ENCODE peak calls at places on chromosome 7, in six cellular contexts. I, B, K, H, X and D are unnamed samples.

GRCh38 chr7:2860627-2861133 is 16.6 kb upstream of the GNA12 start:
- ATAC-seq in I (no peak), K (peak), X (no peak), B (peak), H (no peak), D (no peak)

GRCh38 chr7:66602159-66602558 is 26.5 kb upstream of the KCTD7 start:
- ATAC-seq in I (no peak), H (no peak), X (no peak), B (peak), K (peak), D (no peak)

GRCh38 chr7:128112781-128113221 is 81.6 kb upstream of the LRRC4 start:
- ATAC-seq in B (no peak), K (no peak), I (no peak), X (peak), H (no peak), D (no peak)

GRCh38 chr7:47406766-47407129 is 175.2 kb downstream of the TNS3 start:
- ATAC-seq in I (no peak), H (no peak), K (peak), X (no peak), B (no peak), D (no peak)

GRCh38 chr7:139094596-139094995 is 14.9 kb downstream of the ZC3HAV1 start:
- ATAC-seq in H (peak), I (peak), X (no peak), B (no peak), K (no peak), D (peak)

GRCh38 chr7:46015107-46015868 is 94.2 kb upstream of the IGFBP3 start:
- ATAC-seq in K (peak), H (no peak), B (peak), X (no peak), I (no peak), D (no peak)

GRCh38 chr7:27442446-27442845 is 199.8 kb downstream of the EVX1 start:
- ATAC-seq in I (peak), X (no peak), K (no peak), H (no peak), B (no peak), D (no peak)

GRCh38 chr7:79290398-79290797 is 163.1 kb downstream of the MAGI2 start:
- ATAC-seq in X (no peak), I (no peak), H (no peak), K (no peak), B (no peak), D (no peak)

GRCh38 chr7:116426428-116427156 is 72.9 kb upstream of the CAV2 start:
- ATAC-seq in B (no peak), X (no peak), I (peak), K (no peak), H (no peak), D (no peak)

GRCh38 chr7:66930341-66930740 is 9.3 kb downstream of the TMEM248 start:
- ATAC-seq in K (peak), H (no peak), B (no peak), I (peak), X (peak), D (no peak)

GRCh38 chr7:105448181-105448580 is 59.5 kb upstream of the SRPK2 start:
- ATAC-seq in X (no peak), B (no peak), I (no peak), K (no peak), H (no peak), D (no peak)

GRCh38 chr7:100667331-100668068 is 6.0 kb upstream of the GNB2 start:
- ATAC-seq in B (no peak), I (no peak), K (no peak), H (no peak), X (peak), D (no peak)

GRCh38 chr7:140269004-140269638 is 92.3 kb upstream of the KDM7A start:
- ATAC-seq in H (no peak), I (no peak), X (no peak), K (no peak), B (no peak), D (no peak)

GRCh38 chr7:65216469-65216868 is 157.2 kb upstream of the ZNF92 start:
- ATAC-seq in K (peak), B (peak), H (peak), I (peak), X (peak), D (no peak)

GRCh38 chr7:106015586-106016218 is 52.6 kb downstream of the CDHR3 start:
- ATAC-seq in I (no peak), X (peak), K (no peak), H (no peak), B (no peak), D (no peak)

GRCh38 chr7:116218747-116219146 is 8.4 kb downstream of the TES start:
- ATAC-seq in I (no peak), K (no peak), B (no peak), X (no peak), H (no peak), D (no peak)

GRCh38 chr7:135159359-135160087 is 11.0 kb downstream of the CYREN start:
- ATAC-seq in B (no peak), X (peak), I (no peak), K (no peak), H (peak), D (no peak)

GRCh38 chr7:135160098-135160857 is 10.2 kb downstream of the CYREN start:
- ATAC-seq in B (no peak), X (peak), K (peak), I (no peak), H (peak), D (peak)

GRCh38 chr7:135158141-135158655 is 10.3 kb downstream of the TMEM140 start:
- ATAC-seq in I (no peak), B (no peak), K (no peak), H (no peak), X (no peak), D (peak)

GRCh38 chr7:135160858-135161653 is 9.5 kb downstream of the CYREN start:
- ATAC-seq in B (no peak), X (peak), K (no peak), I (no peak), H (peak), D (no peak)

GRCh38 chr7:135158874-135159273 is 11.0 kb downstream of the TMEM140 start:
- ATAC-seq in B (no peak), H (no peak), I (no peak), K (no peak), X (no peak), D (no peak)
- H3K27ac ChIP-seq in B (peak), H (peak), I (no peak), K (no peak), X (peak), D (peak)

GRCh38 chr7:44583145-44583544 is 1.1 kb upstream of the TMED4 start:
- ATAC-seq in I (no peak), B (no peak), K (no peak), X (no peak), H (no peak), D (no peak)
- H3K4me3 ChIP-seq in I (peak), B (no peak), K (peak), X (peak), H (peak), D (peak)

GRCh38 chr7:151431768-151432311 is 8.1 kb downstream of the CRYGN start:
- ATAC-seq in H (no peak), I (no peak), X (no peak), B (no peak), K (no peak), D (no peak)
- TF ChIP-seq EP300 in H (no peak), I (no peak), X (no peak), B (no peak), K (no peak), D (no peak)

GRCh38 chr7:23679898-23680416 is at the start of gene FAM221A:
- ATAC-seq in B (peak), K (no peak), I (peak), X (no peak), H (peak), D (peak)
- H3K27ac ChIP-seq in B (peak), K (no peak), I (peak), X (no peak), H (peak), D (peak)

DNA sequence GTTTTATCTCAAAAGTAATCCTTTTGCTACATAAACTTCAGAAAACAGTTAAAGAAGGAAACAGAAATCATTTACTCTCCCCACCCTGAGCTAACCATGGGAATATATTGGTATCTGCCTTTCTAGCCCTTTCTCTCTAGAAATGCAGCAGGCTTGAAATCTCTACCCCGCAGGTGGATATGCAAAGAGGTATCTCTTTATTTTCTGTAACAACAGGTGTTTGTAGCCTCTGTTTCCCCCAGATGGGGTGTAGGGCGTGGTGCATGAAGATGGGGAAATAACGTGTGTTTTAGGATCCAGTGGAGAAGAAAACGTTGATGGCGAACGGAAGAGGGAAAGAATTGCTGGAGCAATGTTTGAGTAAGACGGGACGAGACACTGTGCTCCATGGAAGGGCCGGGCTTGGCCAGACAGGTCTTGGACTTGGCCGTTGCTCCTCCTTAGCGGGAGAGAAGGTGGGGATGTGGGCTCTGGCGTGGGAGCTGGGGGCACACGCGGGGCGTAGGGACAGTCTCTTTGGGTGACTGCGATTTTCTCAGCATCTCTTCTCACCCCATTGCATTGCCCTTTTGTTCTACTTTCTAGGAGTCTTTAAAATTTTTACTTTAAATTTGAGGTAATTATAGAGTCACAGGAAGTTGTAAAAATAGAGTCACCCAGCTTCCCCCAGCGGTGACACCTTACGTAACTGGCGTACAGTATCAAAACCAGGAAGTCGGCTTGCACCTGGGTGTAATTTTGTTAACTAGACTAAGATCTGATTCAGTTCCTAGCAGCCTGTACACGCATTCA is 82.9 kb downstream of the ELFN1 start:
- ATAC-seq in X (no peak), I (no peak), H (no peak), B (no peak), K (no peak), D (no peak)
- H3K4me3 ChIP-seq in X (no peak), I (no peak), H (no peak), B (no peak), K (no peak), D (no peak)

DNA sequence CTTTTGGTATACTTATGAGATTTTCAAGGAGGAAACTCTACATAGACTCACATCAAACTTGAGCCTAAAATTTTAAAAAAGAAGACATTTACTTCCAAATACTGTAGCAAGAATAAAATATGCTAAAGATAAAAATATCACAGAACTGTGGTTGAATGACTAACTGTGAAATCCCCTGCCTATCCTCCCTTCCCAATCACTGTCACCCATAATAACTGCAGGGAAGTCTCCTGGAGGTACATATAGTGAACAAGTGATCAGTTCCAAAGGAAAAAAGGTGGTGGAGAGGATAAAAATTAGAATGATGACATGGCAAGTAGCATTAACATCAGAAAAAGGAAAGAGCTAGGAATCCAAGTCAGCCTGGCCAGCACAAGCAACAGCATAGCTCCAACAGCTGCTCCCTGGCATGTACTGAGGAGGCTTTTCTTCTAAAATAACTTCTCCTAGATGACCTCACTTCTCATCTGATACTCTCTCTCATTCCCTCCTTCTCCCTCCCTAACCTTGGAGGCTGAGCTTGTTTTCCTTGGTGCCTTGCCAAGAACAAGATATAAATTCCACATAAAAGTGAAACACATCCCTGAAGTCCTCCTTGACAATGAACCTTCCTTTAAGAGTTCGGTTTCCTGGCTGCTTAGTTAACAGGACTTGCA is 124.0 kb downstream of the IQUB start:
- ATAC-seq in I (no peak), H (no peak), B (no peak), K (no peak), X (no peak), D (peak)
- TF ChIP-seq EP300 in I (no peak), H (no peak), B (no peak), K (no peak), X (no peak), D (no peak)

GRCh38 chr7:4747013-4747412 is 28.4 kb upstream of the AP5Z1 start:
- ATAC-seq in K (no peak), B (no peak), I (no peak), H (no peak), X (no peak), D (no peak)
- H3K27ac ChIP-seq in K (no peak), B (peak), I (peak), H (peak), X (no peak), D (peak)

DNA sequence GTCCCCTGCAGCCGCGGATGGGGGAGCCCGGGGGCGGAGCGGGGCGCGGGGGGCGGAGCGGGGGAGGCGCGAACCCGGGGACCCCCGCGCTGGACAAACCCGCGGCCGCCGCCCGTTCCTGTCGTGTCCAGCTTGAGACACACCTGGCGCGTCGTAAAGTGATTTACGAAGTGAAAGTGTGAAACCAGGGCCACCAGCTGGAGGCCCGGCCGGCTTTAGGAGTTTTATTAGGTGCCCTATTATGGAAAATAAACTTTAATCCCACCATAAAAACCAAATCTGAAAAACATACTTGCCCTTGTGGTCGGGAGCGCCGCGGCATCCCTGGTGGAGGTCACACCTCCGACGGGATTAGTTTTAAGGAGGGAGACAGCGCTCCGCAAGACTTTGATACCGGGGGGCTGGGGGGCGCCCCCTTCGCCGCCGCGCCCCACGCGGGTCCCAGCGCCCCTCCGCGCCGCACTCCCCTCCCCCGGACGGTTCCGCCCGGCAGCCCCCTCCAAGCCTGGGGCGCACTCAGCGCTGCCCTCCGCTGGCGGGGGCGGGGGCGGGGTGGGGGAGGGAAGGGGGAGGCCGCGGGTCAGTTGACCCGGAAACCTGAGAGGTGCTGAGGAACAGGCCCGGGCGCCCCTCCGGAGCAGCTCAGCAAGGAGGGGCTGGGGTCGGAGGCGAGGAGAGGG is 10.3 kb downstream of the MNX1 start:
- ATAC-seq in X (peak), B (no peak), K (peak), I (peak), H (peak), D (peak)
- H3K4me3 ChIP-seq in X (peak), B (peak), K (peak), I (peak), H (peak), D (peak)

DNA sequence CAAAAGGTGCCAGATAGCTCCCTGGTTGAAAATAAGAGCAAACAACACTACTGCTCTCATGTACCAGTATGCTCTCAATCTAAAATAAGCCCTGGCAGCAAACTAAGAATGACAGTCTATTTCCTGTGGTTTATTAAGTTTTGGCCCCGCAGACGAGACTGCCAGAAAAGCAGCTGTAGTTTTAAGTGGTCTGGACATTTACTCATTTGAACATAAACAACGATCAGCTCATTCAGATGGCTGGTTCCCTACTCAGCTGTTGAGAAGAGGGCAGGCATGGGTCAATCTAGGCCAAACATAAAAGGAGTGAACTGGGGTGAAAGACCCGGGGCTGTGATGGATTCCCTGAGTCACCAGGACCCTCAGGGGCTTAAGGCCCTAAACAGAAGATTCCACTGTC is 4.5 kb downstream of the TRIL start:
- ATAC-seq in K (no peak), X (no peak), B (no peak), I (no peak), H (no peak), D (no peak)
- TF ChIP-seq EP300 in K (no peak), X (no peak), B (no peak), I (no peak), H (no peak), D (no peak)

DNA sequence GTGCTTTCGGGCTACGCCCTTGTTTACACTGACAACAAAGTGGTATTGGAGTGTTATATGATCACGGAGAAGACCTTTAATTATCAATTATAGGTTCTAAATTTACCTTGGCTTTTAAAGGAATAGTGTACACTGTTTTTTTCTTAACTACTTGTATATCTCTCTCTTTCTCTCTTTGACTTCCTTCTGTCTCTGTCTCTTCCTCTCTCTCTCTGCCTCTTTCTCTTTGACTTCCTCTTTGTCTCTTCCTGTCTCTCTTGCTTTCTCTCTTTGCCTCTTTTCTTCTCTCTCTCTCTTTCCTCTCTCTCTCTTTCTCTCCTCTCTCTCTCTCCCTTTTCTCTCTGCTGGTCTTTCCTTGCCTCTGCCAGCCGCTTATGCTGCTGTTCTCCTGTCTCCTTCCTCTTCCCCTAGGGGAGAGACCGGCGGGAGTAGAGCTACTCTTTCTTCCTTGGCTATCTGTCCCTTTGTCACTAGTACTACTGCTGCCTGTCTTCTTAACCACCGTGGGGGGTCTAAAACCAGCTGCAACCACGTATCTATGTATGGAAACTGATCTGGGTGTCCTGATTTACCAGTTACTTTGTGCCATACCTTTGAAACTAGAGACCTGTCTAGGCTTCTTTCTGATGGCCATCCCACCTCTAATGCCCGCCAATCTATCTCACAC is 36.9 kb upstream of the GSDME start:
- ATAC-seq in X (peak), I (no peak), H (no peak), K (peak), B (no peak), D (no peak)
- H3K27ac ChIP-seq in X (peak), I (peak), H (no peak), K (peak), B (no peak), D (no peak)